ENCODE peak calls at places on chromosomes 4 and X, in six cellular contexts. One of them, this sample, is unnamed.

GRCh38 chrX:69556094-69557011 is 52.2 kb downstream of the NALF2 start:
- DNase-seq in stimulated activated CD8-positive, alpha-beta memory T cell treated with anti-CD3 and anti-CD28 coated beads, Interleukin-12 subunit alpha, Interleukin-12 subunit beta, amount 100 ng/mL, for 1 hour: no peak
- DNase-seq in GM23248: no peak
- DNase-seq in PC-3: peak; percentile 15
- DNase-seq in AG09309: no peak
- DNase-seq in posterior cingulate gyrus: no peak
- DNase-seq in this sample: no peak

GRCh38 chr4:182533948-182534347 is 290.7 kb downstream of the TENM3 start:
- DNase-seq in posterior cingulate gyrus: no peak
- DNase-seq in AG09309: no peak
- DNase-seq in PC-3: peak; percentile 56
- DNase-seq in stimulated activated CD8-positive, alpha-beta memory T cell treated with anti-CD3 and anti-CD28 coated beads, Interleukin-12 subunit alpha, Interleukin-12 subunit beta, amount 100 ng/mL, for 1 hour: no peak
- DNase-seq in GM23248: peak; percentile 10
- DNase-seq in this sample: no peak

GRCh38 chrX:109992203-109992602 is 10.7 kb upstream of the TMEM164 start:
- DNase-seq in posterior cingulate gyrus: no peak
- DNase-seq in GM23248: no peak
- DNase-seq in PC-3: no peak
- DNase-seq in AG09309: no peak
- DNase-seq in stimulated activated CD8-positive, alpha-beta memory T cell treated with anti-CD3 and anti-CD28 coated beads, Interleukin-12 subunit alpha, Interleukin-12 subunit beta, amount 100 ng/mL, for 1 hour: no peak
- DNase-seq in this sample: no peak

GRCh38 chrX:67619253-67619652 is 75.4 kb downstream of the AR start:
- DNase-seq in stimulated activated CD8-positive, alpha-beta memory T cell treated with anti-CD3 and anti-CD28 coated beads, Interleukin-12 subunit alpha, Interleukin-12 subunit beta, amount 100 ng/mL, for 1 hour: no peak
- DNase-seq in GM23248: peak; percentile 84
- DNase-seq in posterior cingulate gyrus: no peak
- DNase-seq in PC-3: no peak
- DNase-seq in AG09309: peak; percentile 38
- DNase-seq in this sample: no peak

GRCh38 chr4:30716158-30716557 is 4.0 kb upstream of the PCDH7 start:
- DNase-seq in posterior cingulate gyrus: no peak
- DNase-seq in GM23248: peak; percentile 52
- DNase-seq in AG09309: no peak
- DNase-seq in PC-3: peak; percentile 51
- DNase-seq in stimulated activated CD8-positive, alpha-beta memory T cell treated with anti-CD3 and anti-CD28 coated beads, Interleukin-12 subunit alpha, Interleukin-12 subunit beta, amount 100 ng/mL, for 1 hour: no peak
- DNase-seq in this sample: no peak

GRCh38 chrX:101460669-101461068 is 24.6 kb upstream of the ARMCX4 start:
- DNase-seq in PC-3: no peak
- DNase-seq in posterior cingulate gyrus: no peak
- DNase-seq in stimulated activated CD8-positive, alpha-beta memory T cell treated with anti-CD3 and anti-CD28 coated beads, Interleukin-12 subunit alpha, Interleukin-12 subunit beta, amount 100 ng/mL, for 1 hour: no peak
- DNase-seq in AG09309: no peak
- DNase-seq in GM23248: peak; percentile 13
- DNase-seq in this sample: no peak

GRCh38 chrX:48695524-48695875 is 1.0 kb upstream of the SUV39H1 start:
- DNase-seq in GM23248: peak; percentile 45
- DNase-seq in PC-3: peak; percentile 11
- DNase-seq in posterior cingulate gyrus: no peak
- DNase-seq in AG09309: no peak
- DNase-seq in stimulated activated CD8-positive, alpha-beta memory T cell treated with anti-CD3 and anti-CD28 coated beads, Interleukin-12 subunit alpha, Interleukin-12 subunit beta, amount 100 ng/mL, for 1 hour: no peak
- DNase-seq in this sample: no peak

GRCh38 chr4:105102026-105102425 is 44.6 kb upstream of the TET2 start:
- DNase-seq in stimulated activated CD8-positive, alpha-beta memory T cell treated with anti-CD3 and anti-CD28 coated beads, Interleukin-12 subunit alpha, Interleukin-12 subunit beta, amount 100 ng/mL, for 1 hour: no peak
- DNase-seq in posterior cingulate gyrus: no peak
- DNase-seq in AG09309: no peak
- DNase-seq in GM23248: no peak
- DNase-seq in PC-3: no peak
- DNase-seq in this sample: no peak

GRCh38 chr4:55395529-55396304 is at the start of gene TMEM165:
- DNase-seq in stimulated activated CD8-positive, alpha-beta memory T cell treated with anti-CD3 and anti-CD28 coated beads, Interleukin-12 subunit alpha, Interleukin-12 subunit beta, amount 100 ng/mL, for 1 hour: peak; percentile 77
- DNase-seq in AG09309: no peak
- DNase-seq in PC-3: peak; percentile 94
- DNase-seq in posterior cingulate gyrus: peak; percentile 99
- DNase-seq in GM23248: peak; percentile 97
- DNase-seq in this sample: peak; percentile 46

GRCh38 chrX:97740886-97741285 is 857.2 kb downstream of the RPA4 start:
- DNase-seq in stimulated activated CD8-positive, alpha-beta memory T cell treated with anti-CD3 and anti-CD28 coated beads, Interleukin-12 subunit alpha, Interleukin-12 subunit beta, amount 100 ng/mL, for 1 hour: no peak
- DNase-seq in PC-3: peak; percentile 85
- DNase-seq in AG09309: no peak
- DNase-seq in posterior cingulate gyrus: no peak
- DNase-seq in GM23248: no peak
- DNase-seq in this sample: no peak

GRCh38 chr4:87150498-87151261 is 69.7 kb downstream of the KLHL8 start:
- DNase-seq in stimulated activated CD8-positive, alpha-beta memory T cell treated with anti-CD3 and anti-CD28 coated beads, Interleukin-12 subunit alpha, Interleukin-12 subunit beta, amount 100 ng/mL, for 1 hour: peak; percentile 36
- DNase-seq in GM23248: peak; percentile 71
- DNase-seq in AG09309: peak; percentile 34
- DNase-seq in PC-3: peak; percentile 88
- DNase-seq in posterior cingulate gyrus: no peak
- DNase-seq in this sample: peak; percentile 32

GRCh38 chr4:22014222-22014741 is 65.7 kb upstream of the KCNIP4 start:
- DNase-seq in posterior cingulate gyrus: no peak
- DNase-seq in AG09309: peak; percentile 21
- DNase-seq in GM23248: peak; percentile 78
- DNase-seq in PC-3: no peak
- DNase-seq in stimulated activated CD8-positive, alpha-beta memory T cell treated with anti-CD3 and anti-CD28 coated beads, Interleukin-12 subunit alpha, Interleukin-12 subunit beta, amount 100 ng/mL, for 1 hour: no peak
- DNase-seq in this sample: no peak

GRCh38 chr4:169846396-169846795 is 88.7 kb upstream of the HPF1 start:
- DNase-seq in stimulated activated CD8-positive, alpha-beta memory T cell treated with anti-CD3 and anti-CD28 coated beads, Interleukin-12 subunit alpha, Interleukin-12 subunit beta, amount 100 ng/mL, for 1 hour: no peak
- DNase-seq in PC-3: no peak
- DNase-seq in posterior cingulate gyrus: no peak
- DNase-seq in GM23248: no peak
- DNase-seq in AG09309: no peak
- DNase-seq in this sample: no peak

This sample was measured in AG04450.